ENCODE peak calls at places on chromosomes 6 and 20, in six cellular contexts. P is NCI-H748 treated with DMSO at 0.1 percent for 48 hours; Z is stimulated activated CD8-positive, alpha-beta memory T cell treated with anti-CD3 and anti-CD28 coated beads, Interleukin-15, amount 100 ng/mL, for 4 hours; D is Calu3; E is choroid plexus epithelial cell; I is keratinocyte. V is an unnamed sample.

GRCh38 chr6:162712694-162713093 is 14.9 kb downstream of the PRKN start:
- DNase-seq in P (no peak), Z (no peak), D (no peak), E (no peak), I (no peak), V (no peak)

GRCh38 chr6:46549155-46549554 is 57.9 kb upstream of the RCAN2 start:
- DNase-seq in P (no peak), Z (no peak), D (no peak), E (peak; percentile 29), I (no peak), V (no peak)

GRCh38 chr6:136723780-136724179 is 68.5 kb downstream of the MAP3K5 start:
- DNase-seq in P (no peak), Z (peak; percentile 50), D (peak; percentile 28), E (no peak), I (no peak), V (no peak)

GRCh38 chr6:106315765-106316375 is 9.7 kb downstream of the ATG5 start:
- DNase-seq in P (no peak), Z (no peak), D (no peak), E (peak; percentile 12), I (peak; percentile 28), V (no peak)

GRCh38 chr6:87522686-87523085 is 49.9 kb downstream of the SLC35A1 start:
- DNase-seq in P (no peak), Z (no peak), D (no peak), E (no peak), I (no peak), V (no peak)

GRCh38 chr6:14092861-14093789 is 24.4 kb upstream of the CD83 start:
- DNase-seq in P (no peak), Z (no peak), D (no peak), E (peak; percentile 31), I (no peak), V (no peak)

GRCh38 chr6:11288065-11288464 is 55.6 kb upstream of the NEDD9 start:
- DNase-seq in P (peak; percentile 97), Z (no peak), D (peak; percentile 10), E (peak; percentile 45), I (no peak), V (peak; percentile 89)

GRCh38 chr6:134640975-134641429 is 308.9 kb downstream of the ALDH8A1 start:
- DNase-seq in P (peak; percentile 66), Z (peak; percentile 70), D (peak; percentile 75), E (peak; percentile 98), I (peak; percentile 71), V (peak; percentile 84)

GRCh38 chr6:158313989-158314388 is 1.7 kb downstream of the TULP4 start:
- DNase-seq in P (no peak), Z (no peak), D (no peak), E (no peak), I (no peak), V (no peak)

GRCh38 chr6:42193491-42193894 is 1.3 kb downstream of the GUCA1B start:
- DNase-seq in P (no peak), Z (no peak), D (peak; percentile 46), E (peak; percentile 30), I (peak; percentile 71), V (no peak)

GRCh38 chr6:54621285-54621684 is 225.3 kb upstream of the FAM83B start:
- DNase-seq in P (no peak), Z (no peak), D (peak; percentile 31), E (peak; percentile 52), I (no peak), V (no peak)

GRCh38 chr6:105835373-105835772 is 250.8 kb upstream of the PRDM1 start:
- DNase-seq in P (no peak), Z (no peak), D (peak; percentile 48), E (peak; percentile 70), I (peak; percentile 11), V (peak; percentile 16)

GRCh38 chr6:56241106-56241812 is 6.1 kb downstream of the COL21A1 start:
- DNase-seq in P (peak; percentile 55), Z (no peak), D (no peak), E (no peak), I (no peak), V (no peak)

GRCh38 chr6:14094721-14095120 is 22.9 kb upstream of the CD83 start:
- DNase-seq in P (no peak), Z (no peak), D (no peak), E (no peak), I (no peak), V (no peak)

GRCh38 chr6:111677186-111677990 is 71.7 kb upstream of the TRAF3IP2 start:
- DNase-seq in P (no peak), Z (no peak), D (no peak), E (no peak), I (no peak), V (no peak)

GRCh38 chr20:3716195-3716834 is 3.9 kb upstream of the SIGLEC1 start:
- DNase-seq in P (peak; percentile 71), Z (no peak), D (peak; percentile 45), E (peak; percentile 74), I (no peak), V (no peak)

GRCh38 chr20:64203037-64203777 is 39.0 kb downstream of the MYT1 start:
- DNase-seq in P (no peak), Z (no peak), D (no peak), E (no peak), I (no peak), V (no peak)

GRCh38 chr20:36384022-36384619 is 78.0 kb downstream of the DLGAP4 start:
- DNase-seq in P (no peak), Z (no peak), D (peak; percentile 60), E (peak; percentile 45), I (peak; percentile 13), V (no peak)

GRCh38 chr6:113171882-113172281 is 685.3 kb upstream of the MARCKS start:
- DNase-seq in P (no peak), Z (no peak), D (no peak), E (no peak), I (no peak), V (no peak)

GRCh38 chr6:5671162-5671561 is 335.6 kb downstream of the NRN1 start:
- DNase-seq in P (no peak), Z (no peak), D (no peak), E (peak; percentile 70), I (no peak), V (no peak)

GRCh38 chr6:135087403-135087802 is 32.8 kb upstream of the HBS1L start:
- DNase-seq in P (no peak), Z (no peak), D (no peak), E (no peak), I (no peak), V (no peak)

GRCh38 chr20:32960849-32961731 is 43.1 kb downstream of the SUN5 start:
- DNase-seq in P (no peak), Z (no peak), D (no peak), E (no peak), I (no peak), V (no peak)

GRCh38 chr20:54416770-54417169 is 58.6 kb upstream of the DOK5 start:
- DNase-seq in P (no peak), Z (no peak), D (no peak), E (no peak), I (no peak), V (no peak)

GRCh38 chr6:83096791-83097190 is 29.3 kb downstream of the DOP1A start:
- DNase-seq in P (no peak), Z (no peak), D (no peak), E (peak; percentile 20), I (no peak), V (no peak)

GRCh38 chr6:67538032-67538431 is 1097.0 kb upstream of the ADGRB3 start:
- DNase-seq in P (no peak), Z (no peak), D (no peak), E (no peak), I (no peak), V (no peak)

GRCh38 chr6:148367418-148368024 is 24.9 kb downstream of the SASH1 start:
- DNase-seq in P (no peak), Z (no peak), D (no peak), E (peak; percentile 81), I (no peak), V (no peak)

GRCh38 chr20:62552613-62553012 is 76.8 kb upstream of the GATA5 start:
- DNase-seq in P (no peak), Z (no peak), D (no peak), E (no peak), I (no peak), V (no peak)

GRCh38 chr6:106146852-106147351 is 60.8 kb downstream of the PRDM1 start:
- DNase-seq in P (no peak), Z (no peak), D (no peak), E (no peak), I (no peak), V (no peak)

GRCh38 chr6:49548613-49549304 is 1.7 kb upstream of the C6orf141 start:
- DNase-seq in P (no peak), Z (no peak), D (no peak), E (no peak), I (no peak), V (no peak)

GRCh38 chr6:98657764-98658163 is 176.6 kb upstream of the POU3F2 start:
- DNase-seq in P (no peak), Z (no peak), D (peak; percentile 56), E (peak; percentile 37), I (no peak), V (no peak)